ENCODE peak calls at places on chromosomes 6 and 20, in seven cellular contexts. One of them, this sample, is unnamed.
A peak's percentile ranks its signal among the peaks of the same experiment; 100 is the strongest.

GRCh38 chr6:158211273-158212055 is 43.3 kb downstream of the GTF2H5 start:
- DNase-seq in NCI-H2107: no peak
- DNase-seq in type B pancreatic cell: no peak
- DNase-seq in iPS DF 19.7: no peak
- DNase-seq in HTR-8/SVneo: no peak
- DNase-seq in KBM-7: no peak
- DNase-seq in HEK293T: no peak
- DNase-seq in this sample: no peak

GRCh38 chr20:20820104-20820503 is 107.7 kb upstream of the RALGAPA2 start:
- DNase-seq in type B pancreatic cell: no peak
- DNase-seq in iPS DF 19.7: no peak
- DNase-seq in HTR-8/SVneo: no peak
- DNase-seq in NCI-H2107: no peak
- DNase-seq in HEK293T: peak; percentile 59
- DNase-seq in KBM-7: peak; percentile 43
- DNase-seq in this sample: peak; percentile 45

GRCh38 chr20:37526839-37527637 is 638 bp downstream of the BLCAP start:
- DNase-seq in type B pancreatic cell: no peak
- DNase-seq in HTR-8/SVneo: no peak
- DNase-seq in HEK293T: no peak
- DNase-seq in iPS DF 19.7: no peak
- DNase-seq in KBM-7: peak; percentile 42
- DNase-seq in NCI-H2107: no peak
- DNase-seq in this sample: no peak

GRCh38 chr20:13283869-13284268 is 62.8 kb downstream of the ISM1 start:
- DNase-seq in HEK293T: no peak
- DNase-seq in HTR-8/SVneo: no peak
- DNase-seq in iPS DF 19.7: no peak
- DNase-seq in NCI-H2107: no peak
- DNase-seq in KBM-7: no peak
- DNase-seq in type B pancreatic cell: no peak
- DNase-seq in this sample: no peak

GRCh38 chr6:19297880-19298279 is 539.3 kb upstream of the ID4 start:
- DNase-seq in iPS DF 19.7: no peak
- DNase-seq in KBM-7: no peak
- DNase-seq in HEK293T: no peak
- DNase-seq in HTR-8/SVneo: no peak
- DNase-seq in NCI-H2107: peak; percentile 23
- DNase-seq in type B pancreatic cell: no peak
- DNase-seq in this sample: no peak

GRCh38 chr6:80673367-80673766 is 566.9 kb downstream of the BCKDHB start:
- DNase-seq in iPS DF 19.7: no peak
- DNase-seq in NCI-H2107: no peak
- DNase-seq in HTR-8/SVneo: no peak
- DNase-seq in type B pancreatic cell: no peak
- DNase-seq in HEK293T: no peak
- DNase-seq in KBM-7: no peak
- DNase-seq in this sample: no peak

GRCh38 chr6:38688579-38689087 is 14.3 kb downstream of the GLO1 start:
- DNase-seq in NCI-H2107: no peak
- DNase-seq in type B pancreatic cell: no peak
- DNase-seq in iPS DF 19.7: no peak
- DNase-seq in KBM-7: no peak
- DNase-seq in HTR-8/SVneo: no peak
- DNase-seq in HEK293T: no peak
- DNase-seq in this sample: no peak

GRCh38 chr20:24647713-24648112 is 178.3 kb downstream of the SYNDIG1 start:
- DNase-seq in KBM-7: no peak
- DNase-seq in NCI-H2107: no peak
- DNase-seq in type B pancreatic cell: no peak
- DNase-seq in iPS DF 19.7: no peak
- DNase-seq in HTR-8/SVneo: no peak
- DNase-seq in HEK293T: no peak
- DNase-seq in this sample: no peak

GRCh38 chr6:41560440-41561192 is 14.4 kb downstream of the FOXP4 start:
- DNase-seq in HEK293T: no peak
- DNase-seq in NCI-H2107: no peak
- DNase-seq in HTR-8/SVneo: no peak
- DNase-seq in KBM-7: peak; percentile 92
- DNase-seq in type B pancreatic cell: no peak
- DNase-seq in iPS DF 19.7: no peak
- DNase-seq in this sample: peak; percentile 37

GRCh38 chr6:110233769-110234374 is 53.6 kb downstream of the CDC40 start:
- DNase-seq in HTR-8/SVneo: no peak
- DNase-seq in KBM-7: peak; percentile 27
- DNase-seq in iPS DF 19.7: no peak
- DNase-seq in HEK293T: no peak
- DNase-seq in type B pancreatic cell: no peak
- DNase-seq in NCI-H2107: no peak
- DNase-seq in this sample: no peak

GRCh38 chr6:28794175-28795002 is 129.4 kb downstream of the TRIM27 start:
- DNase-seq in NCI-H2107: no peak
- DNase-seq in HTR-8/SVneo: no peak
- DNase-seq in iPS DF 19.7: no peak
- DNase-seq in HEK293T: no peak
- DNase-seq in KBM-7: no peak
- DNase-seq in type B pancreatic cell: no peak
- DNase-seq in this sample: peak; percentile 45

GRCh38 chr6:15744824-15745402 is 82.1 kb upstream of the DTNBP1 start:
- DNase-seq in HTR-8/SVneo: no peak
- DNase-seq in KBM-7: peak; percentile 84
- DNase-seq in iPS DF 19.7: peak; percentile 33
- DNase-seq in NCI-H2107: no peak
- DNase-seq in type B pancreatic cell: no peak
- DNase-seq in HEK293T: no peak
- DNase-seq in this sample: no peak

GRCh38 chr6:7974553-7974931 is 64.0 kb upstream of the TXNDC5 start:
- DNase-seq in KBM-7: no peak
- DNase-seq in type B pancreatic cell: no peak
- DNase-seq in HEK293T: no peak
- DNase-seq in NCI-H2107: no peak
- DNase-seq in iPS DF 19.7: no peak
- DNase-seq in HTR-8/SVneo: no peak
- DNase-seq in this sample: no peak

GRCh38 chr6:119355157-119355556 is 5.6 kb upstream of the MAN1A1 start:
- DNase-seq in HTR-8/SVneo: no peak
- DNase-seq in type B pancreatic cell: no peak
- DNase-seq in iPS DF 19.7: no peak
- DNase-seq in HEK293T: no peak
- DNase-seq in NCI-H2107: no peak
- DNase-seq in KBM-7: no peak
- DNase-seq in this sample: no peak

GRCh38 chr6:24719125-24719931 is at the start of gene C6orf62:
- DNase-seq in NCI-H2107: no peak
- DNase-seq in HTR-8/SVneo: no peak
- DNase-seq in iPS DF 19.7: no peak
- DNase-seq in type B pancreatic cell: no peak
- DNase-seq in HEK293T: peak; percentile 8
- DNase-seq in KBM-7: peak; percentile 77
- DNase-seq in this sample: no peak

GRCh38 chr20:53763707-53764415 is 170.2 kb upstream of the ZNF217 start:
- DNase-seq in iPS DF 19.7: peak; percentile 80
- DNase-seq in HEK293T: no peak
- DNase-seq in NCI-H2107: peak; percentile 71
- DNase-seq in HTR-8/SVneo: no peak
- DNase-seq in KBM-7: no peak
- DNase-seq in type B pancreatic cell: no peak
- DNase-seq in this sample: peak; percentile 44

GRCh38 chr20:48736636-48737035 is 91.2 kb downstream of the PREX1 start:
- DNase-seq in HEK293T: no peak
- DNase-seq in type B pancreatic cell: no peak
- DNase-seq in HTR-8/SVneo: no peak
- DNase-seq in KBM-7: no peak
- DNase-seq in NCI-H2107: no peak
- DNase-seq in iPS DF 19.7: no peak
- DNase-seq in this sample: no peak

GRCh38 chr6:73898599-73898998 is 202.6 kb downstream of the CD109 start:
- DNase-seq in type B pancreatic cell: no peak
- DNase-seq in HTR-8/SVneo: no peak
- DNase-seq in NCI-H2107: no peak
- DNase-seq in iPS DF 19.7: no peak
- DNase-seq in KBM-7: no peak
- DNase-seq in HEK293T: no peak
- DNase-seq in this sample: no peak

GRCh38 chr6:48183174-48183573 is 72.2 kb upstream of the PTCHD4 start:
- DNase-seq in NCI-H2107: no peak
- DNase-seq in KBM-7: no peak
- DNase-seq in type B pancreatic cell: no peak
- DNase-seq in HTR-8/SVneo: no peak
- DNase-seq in HEK293T: no peak
- DNase-seq in iPS DF 19.7: no peak
- DNase-seq in this sample: no peak

GRCh38 chr6:39169448-39170344 is 54.7 kb upstream of the SAYSD1 start:
- DNase-seq in KBM-7: no peak
- DNase-seq in HTR-8/SVneo: no peak
- DNase-seq in HEK293T: no peak
- DNase-seq in NCI-H2107: no peak
- DNase-seq in iPS DF 19.7: no peak
- DNase-seq in type B pancreatic cell: no peak
- DNase-seq in this sample: no peak

GRCh38 chr6:18861182-18861581 is 474.0 kb downstream of the RNF144B start:
- DNase-seq in KBM-7: no peak
- DNase-seq in HEK293T: no peak
- DNase-seq in iPS DF 19.7: no peak
- DNase-seq in type B pancreatic cell: no peak
- DNase-seq in NCI-H2107: peak; percentile 0
- DNase-seq in HTR-8/SVneo: no peak
- DNase-seq in this sample: no peak

GRCh38 chr6:44740566-44741120 is 353.1 kb downstream of the CDC5L start:
- DNase-seq in KBM-7: no peak
- DNase-seq in HTR-8/SVneo: no peak
- DNase-seq in HEK293T: no peak
- DNase-seq in iPS DF 19.7: no peak
- DNase-seq in type B pancreatic cell: no peak
- DNase-seq in NCI-H2107: no peak
- DNase-seq in this sample: no peak

GRCh38 chr6:89763550-89763949 is 56.0 kb downstream of the MDN1 start:
- DNase-seq in NCI-H2107: no peak
- DNase-seq in HTR-8/SVneo: no peak
- DNase-seq in KBM-7: no peak
- DNase-seq in HEK293T: no peak
- DNase-seq in type B pancreatic cell: no peak
- DNase-seq in iPS DF 19.7: no peak
- DNase-seq in this sample: no peak

GRCh38 chr20:31475032-31475431 is at the start of the genes DEFB124 and REM1:
- DNase-seq in type B pancreatic cell: no peak
- DNase-seq in HTR-8/SVneo: no peak
- DNase-seq in NCI-H2107: no peak
- DNase-seq in iPS DF 19.7: no peak
- DNase-seq in KBM-7: no peak
- DNase-seq in HEK293T: no peak
- DNase-seq in this sample: no peak

GRCh38 chr6:136069119-136069518 is 181.0 kb downstream of the MTFR2 start:
- DNase-seq in HEK293T: no peak
- DNase-seq in NCI-H2107: no peak
- DNase-seq in type B pancreatic cell: no peak
- DNase-seq in iPS DF 19.7: no peak
- DNase-seq in KBM-7: no peak
- DNase-seq in HTR-8/SVneo: peak; percentile 47
- DNase-seq in this sample: peak; percentile 67

GRCh38 chr6:70524721-70525286 is 41.9 kb upstream of the SDHAF4 start:
- DNase-seq in HEK293T: no peak
- DNase-seq in type B pancreatic cell: no peak
- DNase-seq in iPS DF 19.7: no peak
- DNase-seq in HTR-8/SVneo: no peak
- DNase-seq in KBM-7: no peak
- DNase-seq in NCI-H2107: no peak
- DNase-seq in this sample: no peak

GRCh38 chr6:14258695-14259655 is 141.4 kb downstream of the CD83 start:
- DNase-seq in KBM-7: no peak
- DNase-seq in NCI-H2107: no peak
- DNase-seq in HTR-8/SVneo: no peak
- DNase-seq in type B pancreatic cell: no peak
- DNase-seq in iPS DF 19.7: no peak
- DNase-seq in HEK293T: no peak
- DNase-seq in this sample: no peak

GRCh38 chr6:164563866-164564265 is 745.5 kb downstream of the C6orf118 start:
- DNase-seq in HTR-8/SVneo: no peak
- DNase-seq in KBM-7: no peak
- DNase-seq in HEK293T: no peak
- DNase-seq in type B pancreatic cell: no peak
- DNase-seq in NCI-H2107: no peak
- DNase-seq in iPS DF 19.7: no peak
- DNase-seq in this sample: no peak

GRCh38 chr20:9038791-9039190 is 30.1 kb upstream of the PLCB4 start:
- DNase-seq in iPS DF 19.7: no peak
- DNase-seq in HEK293T: no peak
- DNase-seq in HTR-8/SVneo: no peak
- DNase-seq in KBM-7: no peak
- DNase-seq in NCI-H2107: no peak
- DNase-seq in type B pancreatic cell: no peak
- DNase-seq in this sample: no peak

GRCh38 chr20:52943185-52943841 is 28.8 kb upstream of the TSHZ2 start:
- DNase-seq in HEK293T: no peak
- DNase-seq in NCI-H2107: no peak
- DNase-seq in HTR-8/SVneo: no peak
- DNase-seq in KBM-7: no peak
- DNase-seq in type B pancreatic cell: no peak
- DNase-seq in iPS DF 19.7: no peak
- DNase-seq in this sample: no peak

This sample was measured in dermis microvascular lymphatic vessel endothelial cell.